ENCODE peak calls at places on chromosomes 2 and 18, in six cellular contexts. U, A, C, H, R and Y are unnamed samples.

GRCh38 chr2:188474316-188474715 is 182.6 kb downstream of the GULP1 start:
- DNase-seq in A (no peak), U (no peak), H (no peak), C (no peak), R (no peak), Y (no peak)

GRCh38 chr2:3124921-3125760 is 252.5 kb downstream of the EIPR1 start:
- DNase-seq in A (no peak), H (no peak), C (no peak), U (no peak), R (no peak), Y (no peak)

GRCh38 chr2:101432411-101433181 is 42.3 kb downstream of the RFX8 start:
- DNase-seq in C (no peak), R (no peak), A (no peak), H (no peak), U (no peak), Y (no peak)

GRCh38 chr2:45442026-45442425 is 169.0 kb downstream of the SRBD1 start:
- DNase-seq in R (no peak), U (no peak), A (no peak), H (no peak), C (no peak), Y (no peak)

GRCh38 chr2:14634885-14635871 is 2.7 kb downstream of the LRATD1 start:
- DNase-seq in A (peak), C (peak), U (no peak), H (no peak), R (peak), Y (no peak)

GRCh38 chr2:43819489-43820163 is 19.0 kb downstream of the ABCG5 start:
- DNase-seq in C (no peak), R (no peak), U (no peak), H (no peak), A (no peak), Y (no peak)

GRCh38 chr2:126534508-126534907 is 121.5 kb upstream of the GYPC start:
- DNase-seq in R (no peak), U (no peak), H (no peak), C (peak), A (no peak), Y (no peak)

GRCh38 chr2:96253006-96253405 is 12.8 kb downstream of the TMEM127 start:
- DNase-seq in R (no peak), A (no peak), H (no peak), U (no peak), C (no peak), Y (no peak)

GRCh38 chr2:126655500-126656310 is at the start of gene GYPC:
- DNase-seq in H (peak), C (peak), R (peak), U (no peak), A (no peak), Y (peak)

GRCh38 chr2:221969087-221969829 is 329.5 kb downstream of the PAX3 start:
- DNase-seq in H (no peak), U (peak), R (peak), C (no peak), A (peak), Y (no peak)

GRCh38 chr2:132669854-132670103 is 226 bp downstream of the LYPD1 start:
- DNase-seq in C (no peak), R (no peak), H (no peak), U (peak), A (no peak), Y (no peak)

GRCh38 chr18:9613550-9614400 is 584 bp downstream of the PPP4R1 start:
- DNase-seq in R (peak), C (peak), U (peak), A (peak), H (peak), Y (peak)

GRCh38 chr2:72982219-72982618 is 64.9 kb downstream of the EMX1 start:
- DNase-seq in R (no peak), H (no peak), C (no peak), U (no peak), A (no peak), Y (no peak)

GRCh38 chr2:68689553-68690537 is 44.8 kb upstream of the ARHGAP25 start:
- DNase-seq in C (no peak), H (no peak), U (no peak), R (no peak), A (no peak), Y (peak)

GRCh38 chr2:42854207-42854818 is 61.9 kb upstream of the HAAO start:
- DNase-seq in C (peak), R (peak), A (no peak), U (no peak), H (no peak), Y (no peak)

GRCh38 chr2:33209976-33210375 is 263.2 kb downstream of the LTBP1 start:
- DNase-seq in A (peak), C (no peak), H (no peak), U (no peak), R (no peak), Y (no peak)

GRCh38 chr2:156896294-156896693 is 361.2 kb upstream of the GALNT5 start:
- DNase-seq in U (no peak), A (peak), R (no peak), C (no peak), H (no peak), Y (no peak)

GRCh38 chr2:239938651-239939486 is 86.3 kb downstream of the NDUFA10 start:
- DNase-seq in A (no peak), H (no peak), U (no peak), C (peak), R (peak), Y (no peak)

GRCh38 chr2:207288628-207289027 is 122.9 kb upstream of the KLF7 start:
- DNase-seq in U (no peak), C (no peak), A (no peak), R (no peak), H (no peak), Y (no peak)

GRCh38 chr2:1022178-1022577 is 71.5 kb downstream of the SNTG2 start:
- DNase-seq in R (no peak), A (no peak), U (no peak), H (no peak), C (no peak), Y (no peak)

GRCh38 chr2:84946204-84947009 is 24.6 kb upstream of the KCMF1 start:
- DNase-seq in A (peak), C (no peak), H (no peak), R (no peak), U (peak), Y (no peak)

GRCh38 chr2:12493031-12493513 is 223.7 kb upstream of the TRIB2 start:
- DNase-seq in H (no peak), R (peak), A (peak), U (peak), C (peak), Y (no peak)

GRCh38 chr2:177295479-177295878 is 31.0 kb upstream of the NFE2L2 start:
- DNase-seq in R (no peak), H (no peak), U (no peak), A (peak), C (no peak), Y (no peak)

GRCh38 chr18:45874501-45875184 is 49.2 kb downstream of the SIGLEC15 start:
- DNase-seq in R (no peak), A (no peak), C (no peak), U (no peak), H (peak), Y (peak)

GRCh38 chr2:153770359-153770991 is 101.2 kb upstream of the GALNT13 start:
- DNase-seq in R (no peak), U (no peak), H (no peak), A (no peak), C (no peak), Y (no peak)

GRCh38 chr2:18749912-18750526 is 160.7 kb upstream of the NT5C1B start:
- DNase-seq in R (peak), U (peak), C (peak), H (no peak), A (peak), Y (no peak)

GRCh38 chr2:218354850-218355443 is 1.7 kb upstream of the CATIP start:
- DNase-seq in A (no peak), C (no peak), R (no peak), H (no peak), U (no peak), Y (no peak)
- TF ChIP-seq POLR2A in A (no peak), C (no peak), R (no peak), H (no peak), U (no peak), Y (no peak)

DNA sequence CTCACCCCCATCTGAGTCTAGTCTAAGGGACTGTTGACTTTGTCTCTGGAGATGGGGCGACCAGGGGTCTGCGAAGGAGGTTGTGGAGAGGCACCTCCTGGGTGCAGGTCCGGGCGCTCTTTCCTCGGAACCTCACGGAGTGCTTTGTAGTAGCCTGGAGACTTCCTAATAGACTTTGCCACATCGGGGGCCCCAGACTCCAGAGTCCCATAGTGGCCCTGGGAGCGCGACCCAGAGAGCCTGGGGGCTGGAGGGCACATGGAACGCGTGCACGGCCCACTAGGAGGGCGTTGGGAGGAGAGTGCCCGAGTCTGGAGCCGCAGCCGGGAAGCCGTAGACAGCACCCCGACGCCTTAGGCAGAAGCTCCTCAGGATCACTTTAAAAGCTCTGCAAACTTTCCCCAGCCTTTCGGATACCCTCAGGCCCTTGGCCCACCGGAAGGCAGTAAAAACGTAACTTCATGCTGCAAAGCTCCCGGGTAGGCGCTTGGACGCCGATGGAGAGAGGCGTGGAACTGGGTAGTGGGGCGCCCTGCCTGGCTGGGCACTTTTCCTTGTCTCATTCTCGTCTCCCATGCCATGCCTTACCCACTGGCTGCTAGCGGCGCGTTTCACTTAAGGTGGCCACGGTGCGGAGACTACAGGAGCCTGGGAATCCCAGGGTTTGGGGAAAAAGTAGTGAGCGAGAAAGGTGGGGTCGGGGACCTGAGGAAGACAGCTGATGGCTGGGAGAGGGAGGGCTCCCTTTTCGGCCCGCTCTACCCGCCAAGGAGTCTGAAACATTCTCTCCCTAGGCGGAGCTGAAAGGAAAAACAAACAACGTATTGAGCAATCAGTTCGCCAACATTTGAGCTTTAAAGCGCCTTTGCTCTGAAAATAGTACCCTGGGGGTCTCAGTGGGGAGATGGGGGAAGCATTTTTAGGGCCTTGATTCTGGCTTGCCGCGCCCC is 141.7 kb downstream of the MEIS1 start:
- DNase-seq in U (no peak), R (peak), H (no peak), C (peak), A (peak), Y (no peak)
- TF ChIP-seq POLR2A in U (no peak), R (peak), H (no peak), C (no peak), A (no peak), Y (no peak)

DNA sequence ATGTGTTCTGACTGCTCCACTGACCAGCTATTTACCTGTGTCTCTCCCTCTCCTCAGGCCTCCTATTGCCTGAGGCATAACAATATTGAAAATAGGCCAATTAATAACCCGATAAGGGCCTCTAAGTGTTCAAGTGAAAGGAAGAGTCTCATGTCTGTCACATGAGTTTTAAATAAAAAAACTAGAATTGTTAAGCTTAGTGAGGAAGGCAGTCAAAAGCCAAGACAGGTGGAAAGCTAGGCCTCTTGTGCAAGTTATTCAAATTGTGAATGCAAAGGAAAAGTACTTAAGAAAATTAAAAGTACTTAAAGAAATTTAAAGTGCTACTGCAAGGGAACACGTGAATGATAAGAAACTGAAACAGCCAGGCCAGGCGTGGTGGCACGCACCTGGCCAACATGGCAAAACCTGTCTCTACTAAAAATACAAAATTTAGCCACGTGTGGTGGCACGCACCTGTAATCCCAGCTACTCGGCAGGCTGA is 44.9 kb upstream of the TAF4B start:
- DNase-seq in U (no peak), C (no peak), R (no peak), H (no peak), A (no peak), Y (no peak)
- TF ChIP-seq POLR2A in U (no peak), C (no peak), R (no peak), H (no peak), A (no peak), Y (no peak)

DNA sequence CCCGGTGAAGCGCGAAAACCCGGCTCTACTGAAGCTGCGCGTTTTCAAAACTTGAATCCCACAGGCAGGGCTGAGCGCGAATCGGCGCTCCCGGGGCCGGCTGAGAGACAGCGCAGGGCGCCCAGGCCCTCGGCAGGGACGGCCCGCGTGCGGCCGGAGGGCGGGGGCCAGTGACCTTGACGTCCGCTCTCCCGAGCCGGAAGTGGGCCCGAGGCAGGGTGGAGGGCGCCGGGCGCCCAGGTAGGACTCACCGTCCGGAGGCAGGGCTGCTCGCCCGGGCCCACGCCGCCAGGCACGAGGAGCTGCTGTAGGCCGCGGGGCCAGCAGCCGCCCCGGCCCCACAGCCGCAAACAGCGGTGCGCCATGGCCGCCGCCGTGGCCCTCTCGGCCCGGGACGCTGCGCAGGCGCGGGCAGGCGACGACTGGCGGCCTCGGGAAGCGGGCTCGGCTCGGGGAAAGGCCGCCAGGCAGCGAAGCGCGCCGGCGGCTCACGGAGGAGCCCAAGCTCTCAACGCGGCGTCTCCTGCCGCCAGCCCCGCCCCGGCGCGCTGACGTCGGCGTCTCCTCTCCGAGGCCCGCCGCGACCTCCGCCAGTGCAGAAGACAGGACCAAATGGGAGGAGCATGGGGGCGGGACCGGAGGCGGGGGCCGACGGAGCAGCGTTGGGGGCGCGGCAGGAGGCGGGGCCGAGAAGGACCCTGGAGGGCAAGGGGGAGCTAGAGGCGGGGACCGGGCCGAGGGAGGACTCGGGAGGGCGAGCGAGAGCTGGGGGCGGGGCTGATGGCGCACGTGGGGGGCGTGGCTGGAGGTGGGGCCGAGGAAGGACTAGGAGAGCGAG is at the start of gene AFG3L2:
- DNase-seq in C (peak), A (peak), U (peak), H (peak), R (peak), Y (peak)
- TF ChIP-seq POLR2A in C (peak), A (peak), U (peak), H (peak), R (peak), Y (peak)

DNA sequence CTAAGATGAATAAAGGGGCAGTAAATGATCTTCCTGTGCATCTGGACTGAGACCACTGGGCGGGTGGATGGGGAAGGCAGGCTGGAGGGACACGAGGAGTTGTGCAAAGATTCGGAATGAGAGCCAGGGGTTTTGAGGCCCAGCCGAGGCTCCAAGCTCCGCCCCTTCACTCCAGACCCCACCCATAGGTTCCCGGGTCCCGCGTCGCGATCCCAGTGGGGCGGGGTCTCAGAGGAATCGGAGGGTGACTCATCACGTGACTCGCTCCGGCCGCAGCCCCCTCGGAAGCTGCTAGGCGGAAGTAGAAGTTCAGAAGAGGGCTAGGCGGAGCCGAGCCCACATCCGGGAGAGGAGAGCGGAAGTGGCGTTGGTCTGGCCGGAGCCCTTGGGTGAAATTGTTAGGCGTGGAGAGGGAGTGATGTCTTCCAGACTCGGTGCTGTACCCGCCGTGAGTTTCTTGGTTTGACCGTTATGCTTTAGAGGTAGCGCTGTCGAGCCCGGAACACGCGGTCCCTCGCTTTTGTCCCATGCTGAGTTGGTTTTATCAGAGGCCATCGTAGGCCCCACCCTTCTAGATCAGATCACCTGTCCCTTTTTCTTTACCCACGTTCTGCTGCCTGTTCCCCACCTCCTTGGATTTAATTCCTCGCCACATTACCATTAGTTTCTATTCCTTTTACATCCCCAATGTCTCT is at the start of gene ZNF512:
- DNase-seq in R (peak), C (peak), A (peak), U (peak), H (peak), Y (peak)
- TF ChIP-seq POLR2A in R (peak), C (peak), A (peak), U (peak), H (peak), Y (peak)

GRCh38 chr2:200901459-200902072 is 12.4 kb downstream of the NIF3L1 start:
- DNase-seq in R (peak), U (peak), H (peak), C (peak), A (peak), Y (peak)
- TF ChIP-seq POLR2A in R (no peak), U (no peak), H (no peak), C (no peak), A (no peak), Y (no peak)

GRCh38 chr2:20050104-20050711 is 1.2 kb downstream of the LAPTM4A start:
- DNase-seq in H (no peak), C (no peak), A (peak), U (no peak), R (no peak), Y (no peak)
- TF ChIP-seq POLR2A in H (peak), C (no peak), A (no peak), U (no peak), R (no peak), Y (peak)